ENCODE peak calls at places on chromosomes 1 and 21, in four cellular contexts. C is heart left ventricle, N is omental fat pad, Q is A673. D is an unnamed sample.
A peak's percentile ranks its signal among the peaks of the same experiment; 100 is the strongest.

GRCh38 chr1:248924696-248925532 is 18.9 kb downstream of the PGBD2 start:
- DNase-seq in C (peak; percentile 38), N (no peak), Q (peak; percentile 77), D (no peak)

GRCh38 chr1:172697463-172698100 is 38.7 kb downstream of the FASLG start:
- DNase-seq in C (no peak), N (no peak), Q (peak; percentile 14), D (no peak)

GRCh38 chr1:78420688-78421087 is 70.1 kb upstream of the PTGFR start:
- DNase-seq in C (no peak), N (no peak), Q (no peak), D (no peak)

GRCh38 chr1:193110864-193111263 is 5.7 kb upstream of the GLRX2 start:
- DNase-seq in C (no peak), N (no peak), Q (no peak), D (no peak)

GRCh38 chr1:222634180-222635013 is 16.5 kb downstream of the MIA3 start:
- DNase-seq in C (no peak), N (no peak), Q (peak; percentile 93), D (peak; percentile 84)

GRCh38 chr1:153985984-153986761 is at the start of gene RAB13:
- DNase-seq in C (peak; percentile 92), N (peak; percentile 49), Q (peak; percentile 92), D (peak; percentile 93)

GRCh38 chr1:238501290-238501689 is 610.6 kb upstream of the ZP4 start:
- DNase-seq in C (no peak), N (no peak), Q (no peak), D (no peak)

GRCh38 chr21:25772680-25773079 is 37.9 kb downstream of the GABPA start:
- DNase-seq in C (no peak), N (no peak), Q (no peak), D (no peak)

GRCh38 chr1:45444609-45445131 is 46.3 kb downstream of the TESK2 start:
- DNase-seq in C (no peak), N (no peak), Q (no peak), D (no peak)

GRCh38 chr1:55215194-55216021 is at the start of gene USP24:
- DNase-seq in C (peak; percentile 83), N (peak; percentile 43), Q (peak; percentile 85), D (no peak)

GRCh38 chr1:211885746-211886522 is 55.4 kb upstream of the LPGAT1 start:
- DNase-seq in C (no peak), N (no peak), Q (no peak), D (no peak)

DNA sequence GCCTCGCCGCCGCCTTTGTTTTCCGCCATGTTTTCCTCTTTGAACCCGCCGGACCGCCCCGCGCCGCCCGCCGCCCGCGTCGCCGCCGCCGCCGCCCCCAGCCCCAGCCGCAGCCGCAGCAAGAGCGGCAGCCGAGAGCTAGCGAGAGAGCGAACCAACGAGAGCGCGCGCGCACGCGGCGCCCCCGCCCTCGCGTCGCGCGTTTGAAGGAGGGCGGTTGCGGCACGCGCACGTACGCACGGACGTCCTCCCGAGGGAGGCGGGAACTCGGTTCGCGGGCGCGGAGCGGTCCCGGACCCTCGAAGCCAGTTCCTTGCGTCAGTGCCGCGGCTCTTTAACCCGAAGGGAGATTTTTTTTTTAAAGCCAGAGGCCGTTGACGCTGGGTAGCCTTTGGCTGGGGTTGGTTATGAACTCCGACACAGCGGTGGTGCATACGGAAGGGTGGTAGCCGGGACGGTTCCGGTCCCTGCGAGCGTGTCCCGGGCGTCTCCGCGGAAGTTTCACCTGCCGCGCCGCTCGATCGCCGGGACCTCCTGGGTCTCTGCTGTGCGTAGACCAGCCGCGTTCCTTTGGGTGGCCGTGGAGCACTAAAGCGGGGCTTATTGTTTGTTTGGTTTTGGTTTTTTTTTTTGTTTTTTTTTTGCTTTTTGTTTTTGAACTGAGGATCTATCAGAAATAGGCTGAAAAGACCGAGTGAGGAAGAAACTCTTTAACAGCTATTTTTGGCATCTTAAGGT is at the start of gene TRIM33:
- DNase-seq in C (peak; percentile 94), N (peak; percentile 32), Q (peak; percentile 97), D (peak; percentile 39)
- TF ChIP-seq CTCF in C (no peak), N (no peak), Q (no peak), D (no peak)

GRCh38 chr1:49765034-49765433 is 258.7 kb downstream of the AGBL4 start:
- DNase-seq in C (no peak), N (no peak), Q (peak; percentile 41), D (no peak)
- TF ChIP-seq CTCF in C (no peak), N (no peak), Q (peak; percentile 51), D (no peak)

GRCh38 chr21:42144679-42145568 is 73.8 kb downstream of the UMODL1 start:
- DNase-seq in C (no peak), N (no peak), Q (no peak), D (no peak)
- TF ChIP-seq CTCF in C (no peak), N (no peak), Q (no peak), D (no peak)

GRCh38 chr1:52268372-52268771 is 97.6 kb downstream of the CC2D1B start:
- DNase-seq in C (no peak), N (no peak), Q (peak; percentile 22), D (no peak)
- TF ChIP-seq CTCF in C (no peak), N (no peak), Q (no peak), D (no peak)

DNA sequence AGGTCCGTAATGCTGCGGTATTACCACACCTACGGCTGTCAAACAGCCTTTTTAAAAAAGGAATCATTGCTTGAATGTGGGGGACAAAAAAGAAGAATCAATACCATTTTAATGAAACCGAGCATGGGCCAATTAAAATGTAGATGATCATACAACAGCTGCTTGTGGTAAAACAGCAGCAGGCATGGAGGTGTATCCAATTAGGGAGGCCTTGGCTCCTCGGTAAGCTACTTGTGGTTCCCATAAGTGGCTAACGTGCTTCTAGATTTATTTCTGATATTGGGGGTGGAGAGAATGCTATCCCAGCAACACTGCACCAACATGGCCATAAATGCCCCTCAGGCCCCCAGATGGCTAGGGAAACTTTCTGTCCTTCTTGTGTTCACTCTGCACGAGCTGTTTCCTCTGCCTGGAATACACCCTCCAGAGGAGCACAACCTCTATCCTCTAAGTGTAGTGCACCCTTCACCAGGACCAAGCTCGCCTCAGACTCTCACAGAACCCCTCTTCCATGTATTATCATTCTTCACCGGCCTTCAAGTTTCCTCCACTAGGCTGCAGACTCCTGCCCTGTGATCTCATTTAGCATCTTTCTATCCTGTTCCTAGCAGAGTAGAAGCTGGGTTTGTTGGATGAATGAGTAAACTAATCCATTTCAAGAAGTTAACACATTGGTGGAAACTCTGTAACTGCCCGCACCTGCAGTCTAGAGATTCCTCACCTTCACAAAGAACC is 1.6 kb downstream of the PTPN14 start:
- DNase-seq in C (no peak), N (no peak), Q (peak; percentile 58), D (no peak)
- TF ChIP-seq CTCF in C (no peak), N (no peak), Q (peak; percentile 27), D (no peak)

DNA sequence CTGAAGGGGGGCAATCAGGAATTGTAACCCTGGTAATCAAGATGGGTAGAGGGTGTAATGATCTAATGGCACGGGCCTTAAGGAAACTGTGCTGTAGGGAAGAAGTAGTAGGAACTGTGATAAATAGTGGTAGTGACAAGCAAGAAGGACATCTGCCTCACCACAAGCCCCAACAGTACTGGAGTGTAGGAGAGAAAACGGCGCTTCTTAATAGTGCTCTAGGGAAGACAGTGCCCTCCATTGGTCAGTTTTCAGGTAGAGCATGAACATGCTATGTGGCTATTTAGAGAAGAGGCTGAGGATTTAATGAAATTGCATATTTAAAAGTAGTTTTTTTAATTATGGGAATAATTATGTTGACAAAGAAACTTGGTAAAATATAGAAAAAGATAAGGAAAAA is 32.2 kb downstream of the SLC30A7 start:
- DNase-seq in C (no peak), N (no peak), Q (no peak), D (no peak)
- TF ChIP-seq CTCF in C (no peak), N (no peak), Q (peak; percentile 26), D (no peak)

DNA sequence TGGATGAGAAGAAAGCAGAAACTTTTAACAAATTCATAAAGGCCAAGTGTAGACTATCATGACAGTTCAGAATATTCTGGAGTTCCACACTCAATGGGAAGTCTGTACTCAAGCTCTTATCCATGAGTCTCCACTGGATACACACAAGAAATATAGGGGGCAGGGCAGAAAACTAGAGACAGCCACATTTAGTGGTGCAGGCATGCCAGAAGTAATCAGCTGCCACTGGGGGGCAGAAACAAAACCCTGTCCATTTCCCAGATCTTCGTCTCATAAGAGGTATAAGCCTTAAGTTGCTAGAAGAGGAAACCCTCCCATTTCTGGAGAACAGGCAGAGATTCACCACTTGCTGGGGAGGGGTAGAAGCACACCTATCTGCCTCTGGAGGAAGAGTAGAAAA is 166.8 kb upstream of the GALNT2 start:
- DNase-seq in C (no peak), N (no peak), Q (peak; percentile 17), D (no peak)
- TF ChIP-seq CTCF in C (no peak), N (no peak), Q (no peak), D (no peak)

DNA sequence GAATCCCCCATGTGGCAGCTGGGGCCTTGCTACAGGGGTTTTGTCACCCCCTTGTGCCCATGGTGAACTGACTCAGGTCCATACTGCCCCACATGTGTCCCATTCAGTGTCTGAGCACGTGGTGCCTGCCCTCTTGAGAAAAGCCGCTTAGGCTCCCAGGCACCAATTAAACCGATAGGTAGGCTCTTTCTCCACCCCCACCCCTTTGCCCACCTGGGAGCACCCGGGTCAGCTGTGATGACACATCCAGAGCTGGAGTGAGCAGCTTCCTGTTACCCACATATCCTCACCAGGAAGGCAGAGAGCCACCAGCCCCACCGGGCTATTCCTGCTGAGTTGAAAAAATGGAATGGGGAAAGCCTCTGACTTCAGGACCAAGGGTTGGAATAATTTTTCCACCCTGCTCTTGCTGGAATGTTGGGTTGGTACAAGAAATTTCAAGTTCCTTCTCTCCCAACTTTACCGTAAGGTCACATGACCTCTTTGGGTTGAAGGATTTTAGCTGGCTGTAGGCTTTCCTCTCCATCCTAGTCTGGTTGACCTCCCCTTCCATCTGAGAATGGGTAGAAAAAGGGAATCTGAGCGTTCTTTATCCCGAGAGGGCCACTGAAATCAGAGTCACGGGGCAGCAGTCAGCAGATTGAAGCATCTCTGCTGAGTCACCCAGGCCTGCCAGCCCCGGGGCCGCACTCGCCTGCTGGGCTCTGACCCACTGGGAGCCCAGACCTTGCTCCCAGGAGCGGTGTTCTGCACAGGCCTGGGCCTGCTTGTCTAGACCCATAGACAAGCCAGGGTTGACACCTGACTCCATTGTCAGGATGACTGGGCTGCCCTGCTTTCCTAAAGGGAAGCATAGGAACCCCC is 30.8 kb downstream of the TMCC2 start:
- DNase-seq in C (no peak), N (no peak), Q (no peak), D (no peak)
- TF ChIP-seq CTCF in C (no peak), N (no peak), Q (no peak), D (no peak)